ENCODE peak calls at places on chromosomes 16 and 17, in six cellular contexts. One of them, this sample, is unnamed.

GRCh38 chr17:62135742-62136141 is 70.7 kb upstream of the MED13 start:
- DNase-seq in HFFc6: no peak
- DNase-seq in glutamatergic neuron: no peak
- DNase-seq in BE2C: no peak
- DNase-seq in osteocyte: no peak
- DNase-seq in heart left ventricle: no peak
- DNase-seq in this sample: no peak

GRCh38 chr17:34556384-34556783 is 23.0 kb upstream of the TMEM132E start:
- DNase-seq in HFFc6: no peak
- DNase-seq in glutamatergic neuron: no peak
- DNase-seq in BE2C: no peak
- DNase-seq in osteocyte: no peak
- DNase-seq in heart left ventricle: no peak
- DNase-seq in this sample: peak

GRCh38 chr16:84509032-84509950 is 4.8 kb upstream of the MEAK7 start:
- DNase-seq in HFFc6: no peak
- DNase-seq in glutamatergic neuron: no peak
- DNase-seq in BE2C: no peak
- DNase-seq in osteocyte: no peak
- DNase-seq in heart left ventricle: no peak
- DNase-seq in this sample: no peak

GRCh38 chr16:1839554-1839953 is 12.5 kb downstream of the FAHD1 start:
- DNase-seq in HFFc6: peak
- DNase-seq in glutamatergic neuron: no peak
- DNase-seq in BE2C: no peak
- DNase-seq in osteocyte: peak
- DNase-seq in heart left ventricle: no peak
- DNase-seq in this sample: no peak

GRCh38 chr17:48619821-48620496 is 4.9 kb upstream of the HOXB8 start:
- DNase-seq in HFFc6: no peak
- DNase-seq in glutamatergic neuron: no peak
- DNase-seq in BE2C: no peak
- DNase-seq in osteocyte: no peak
- DNase-seq in heart left ventricle: no peak
- DNase-seq in this sample: no peak

GRCh38 chr16:83727751-83728352 is 79.9 kb upstream of the HSBP1 start:
- DNase-seq in HFFc6: no peak
- DNase-seq in glutamatergic neuron: no peak
- DNase-seq in BE2C: no peak
- DNase-seq in osteocyte: no peak
- DNase-seq in heart left ventricle: no peak
- DNase-seq in this sample: no peak

GRCh38 chr16:14527411-14528044 is 102.5 kb downstream of the PARN start:
- DNase-seq in HFFc6: no peak
- DNase-seq in glutamatergic neuron: no peak
- DNase-seq in BE2C: no peak
- DNase-seq in osteocyte: no peak
- DNase-seq in heart left ventricle: no peak
- DNase-seq in this sample: no peak

GRCh38 chr16:68367034-68367433 is 56.2 kb downstream of the PRMT7 start:
- DNase-seq in HFFc6: peak
- DNase-seq in glutamatergic neuron: no peak
- DNase-seq in BE2C: peak
- DNase-seq in osteocyte: no peak
- DNase-seq in heart left ventricle: no peak
- DNase-seq in this sample: peak

GRCh38 chr17:82004485-82005455 is 17.9 kb downstream of the CENPX start:
- DNase-seq in HFFc6: no peak
- DNase-seq in glutamatergic neuron: peak
- DNase-seq in BE2C: no peak
- DNase-seq in osteocyte: no peak
- DNase-seq in heart left ventricle: no peak
- DNase-seq in this sample: no peak

GRCh38 chr16:78069913-78070312 is 29.5 kb upstream of the WWOX start:
- DNase-seq in HFFc6: no peak
- DNase-seq in glutamatergic neuron: no peak
- DNase-seq in BE2C: no peak
- DNase-seq in osteocyte: no peak
- DNase-seq in heart left ventricle: no peak
- DNase-seq in this sample: no peak

GRCh38 chr16:12589676-12590075 is 214.0 kb downstream of the CPPED1 start:
- DNase-seq in HFFc6: no peak
- DNase-seq in glutamatergic neuron: no peak
- DNase-seq in BE2C: no peak
- DNase-seq in osteocyte: no peak
- DNase-seq in heart left ventricle: no peak
- DNase-seq in this sample: no peak

GRCh38 chr17:49939318-49939717 is 29.7 kb upstream of the DLX4 start:
- DNase-seq in HFFc6: no peak
- DNase-seq in glutamatergic neuron: no peak
- DNase-seq in BE2C: no peak
- DNase-seq in osteocyte: no peak
- DNase-seq in heart left ventricle: no peak
- DNase-seq in this sample: no peak

GRCh38 chr16:3127745-3128144 is 7.1 kb upstream of the ZNF213 start:
- DNase-seq in HFFc6: no peak
- DNase-seq in glutamatergic neuron: no peak
- DNase-seq in BE2C: no peak
- DNase-seq in osteocyte: no peak
- DNase-seq in heart left ventricle: no peak
- DNase-seq in this sample: peak

GRCh38 chr17:81844327-81844851 is 9.5 kb upstream of the PPP1R27 start:
- DNase-seq in HFFc6: no peak
- DNase-seq in glutamatergic neuron: no peak
- DNase-seq in BE2C: no peak
- DNase-seq in osteocyte: peak
- DNase-seq in heart left ventricle: no peak
- DNase-seq in this sample: no peak

GRCh38 chr17:45341389-45342158 is 24.8 kb upstream of the MAP3K14 start:
- DNase-seq in HFFc6: peak
- DNase-seq in glutamatergic neuron: peak
- DNase-seq in BE2C: peak
- DNase-seq in osteocyte: peak
- DNase-seq in heart left ventricle: peak
- DNase-seq in this sample: peak

GRCh38 chr17:49850772-49851386 is 3.0 kb upstream of the TAC4 start:
- DNase-seq in HFFc6: no peak
- DNase-seq in glutamatergic neuron: no peak
- DNase-seq in BE2C: no peak
- DNase-seq in osteocyte: no peak
- DNase-seq in heart left ventricle: peak
- DNase-seq in this sample: no peak

GRCh38 chr17:79338589-79338988 is 264.0 kb downstream of the ENGASE start:
- DNase-seq in HFFc6: peak
- DNase-seq in glutamatergic neuron: no peak
- DNase-seq in BE2C: no peak
- DNase-seq in osteocyte: no peak
- DNase-seq in heart left ventricle: no peak
- DNase-seq in this sample: peak

GRCh38 chr16:75761111-75761510 is 34.8 kb upstream of the CPHXL start:
- DNase-seq in HFFc6: peak
- DNase-seq in glutamatergic neuron: no peak
- DNase-seq in BE2C: no peak
- DNase-seq in osteocyte: no peak
- DNase-seq in heart left ventricle: no peak
- DNase-seq in this sample: no peak

GRCh38 chr16:12124742-12125141 is 148.2 kb downstream of the SNX29 start:
- DNase-seq in HFFc6: no peak
- DNase-seq in glutamatergic neuron: no peak
- DNase-seq in BE2C: no peak
- DNase-seq in osteocyte: no peak
- DNase-seq in heart left ventricle: no peak
- DNase-seq in this sample: no peak

GRCh38 chr16:90019543-90020259 is 445 bp upstream of the DBNDD1 start:
- DNase-seq in HFFc6: peak
- DNase-seq in glutamatergic neuron: peak
- DNase-seq in BE2C: peak
- DNase-seq in osteocyte: no peak
- DNase-seq in heart left ventricle: no peak
- DNase-seq in this sample: peak

GRCh38 chr17:6893382-6894205 is 62.1 kb upstream of the TEKT1 start:
- DNase-seq in HFFc6: no peak
- DNase-seq in glutamatergic neuron: no peak
- DNase-seq in BE2C: no peak
- DNase-seq in osteocyte: no peak
- DNase-seq in heart left ventricle: no peak
- DNase-seq in this sample: no peak

DNA sequence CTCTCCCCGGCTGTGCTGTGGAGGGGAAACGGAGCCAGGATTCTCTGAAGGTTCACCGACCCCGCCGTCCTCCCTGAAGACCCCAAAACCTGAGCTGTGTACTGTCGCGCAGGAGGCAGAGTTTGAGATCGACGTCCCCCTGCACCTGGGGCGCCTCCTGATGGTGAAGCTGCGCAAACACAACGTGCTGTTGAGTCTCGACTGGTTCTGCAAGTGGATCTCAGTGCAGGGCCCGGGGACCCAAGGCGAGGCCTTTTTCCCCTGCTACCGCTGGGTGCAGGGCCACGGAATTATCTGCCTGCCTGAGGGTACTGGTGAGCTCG is 62.6 kb upstream of the TEKT1 start:
- DNase-seq in HFFc6: no peak
- DNase-seq in glutamatergic neuron: peak
- DNase-seq in BE2C: no peak
- DNase-seq in osteocyte: no peak
- DNase-seq in heart left ventricle: no peak
- DNase-seq in this sample: peak
- TF ChIP-seq CTCF in HFFc6: peak
- TF ChIP-seq CTCF in glutamatergic neuron: peak
- TF ChIP-seq CTCF in BE2C: peak
- TF ChIP-seq CTCF in osteocyte: no peak
- TF ChIP-seq CTCF in heart left ventricle: peak
- TF ChIP-seq CTCF in this sample: peak

GRCh38 chr17:51435641-51436091 is 175.3 kb downstream of the UTP18 start:
- DNase-seq in HFFc6: no peak
- DNase-seq in glutamatergic neuron: peak
- DNase-seq in BE2C: peak
- DNase-seq in osteocyte: peak
- DNase-seq in heart left ventricle: no peak
- DNase-seq in this sample: peak
- TF ChIP-seq CTCF in HFFc6: peak
- TF ChIP-seq CTCF in glutamatergic neuron: peak
- TF ChIP-seq CTCF in BE2C: peak
- TF ChIP-seq CTCF in osteocyte: peak
- TF ChIP-seq CTCF in heart left ventricle: peak
- TF ChIP-seq CTCF in this sample: peak

GRCh38 chr16:57755726-57756423 is 20.3 kb downstream of the KATNB1 start:
- DNase-seq in HFFc6: no peak
- DNase-seq in glutamatergic neuron: no peak
- DNase-seq in BE2C: peak
- DNase-seq in osteocyte: no peak
- DNase-seq in heart left ventricle: peak
- DNase-seq in this sample: no peak

GRCh38 chr16:57754354-57755060 is 18.9 kb downstream of the KATNB1 start:
- DNase-seq in HFFc6: no peak
- DNase-seq in glutamatergic neuron: no peak
- DNase-seq in BE2C: no peak
- DNase-seq in osteocyte: no peak
- DNase-seq in heart left ventricle: peak
- DNase-seq in this sample: no peak

GRCh38 chr16:57756424-57757325 is 21.1 kb downstream of the KATNB1 start:
- DNase-seq in HFFc6: no peak
- DNase-seq in glutamatergic neuron: no peak
- DNase-seq in BE2C: peak
- DNase-seq in osteocyte: no peak
- DNase-seq in heart left ventricle: no peak
- DNase-seq in this sample: no peak

GRCh38 chr16:57753448-57754353 is 18.1 kb downstream of the KATNB1 start:
- DNase-seq in HFFc6: no peak
- DNase-seq in glutamatergic neuron: no peak
- DNase-seq in BE2C: peak
- DNase-seq in osteocyte: no peak
- DNase-seq in heart left ventricle: peak
- DNase-seq in this sample: no peak

DNA sequence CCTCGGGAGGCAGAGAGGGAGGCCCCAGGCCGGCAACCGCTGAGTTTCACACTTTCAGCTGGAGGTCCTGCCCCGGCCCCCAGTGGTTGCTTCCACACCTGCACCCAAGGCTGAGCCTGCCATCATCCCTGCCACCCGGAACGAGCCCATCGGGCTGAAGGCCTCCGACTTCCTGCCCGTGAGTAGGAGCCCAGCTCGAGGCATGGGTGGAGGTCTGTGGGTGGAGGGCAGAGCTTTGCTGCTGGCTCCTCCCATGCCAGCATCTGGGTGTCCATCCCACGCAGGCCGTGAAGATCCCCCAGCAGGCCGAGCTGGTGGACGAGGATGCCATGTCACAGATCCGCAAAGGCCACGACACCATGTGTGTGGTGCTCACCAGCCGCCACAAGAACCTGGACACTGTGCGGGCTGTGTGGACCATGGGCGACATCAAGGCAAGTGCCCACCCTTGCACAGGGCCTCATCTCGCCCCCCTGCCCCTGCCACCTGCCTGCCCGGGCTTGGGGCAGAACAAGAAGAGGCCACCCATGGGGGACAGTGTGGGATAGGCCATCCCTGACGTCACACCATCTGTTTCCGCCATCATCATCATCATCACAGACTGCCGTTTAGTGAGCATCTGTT is 19.6 kb downstream of the KATNB1 start:
- DNase-seq in HFFc6: no peak
- DNase-seq in glutamatergic neuron: no peak
- DNase-seq in BE2C: peak
- DNase-seq in osteocyte: no peak
- DNase-seq in heart left ventricle: peak
- DNase-seq in this sample: no peak
- TF ChIP-seq CTCF in HFFc6: peak
- TF ChIP-seq CTCF in glutamatergic neuron: peak
- TF ChIP-seq CTCF in BE2C: no peak
- TF ChIP-seq CTCF in osteocyte: no peak
- TF ChIP-seq CTCF in heart left ventricle: no peak
- TF ChIP-seq CTCF in this sample: no peak

DNA sequence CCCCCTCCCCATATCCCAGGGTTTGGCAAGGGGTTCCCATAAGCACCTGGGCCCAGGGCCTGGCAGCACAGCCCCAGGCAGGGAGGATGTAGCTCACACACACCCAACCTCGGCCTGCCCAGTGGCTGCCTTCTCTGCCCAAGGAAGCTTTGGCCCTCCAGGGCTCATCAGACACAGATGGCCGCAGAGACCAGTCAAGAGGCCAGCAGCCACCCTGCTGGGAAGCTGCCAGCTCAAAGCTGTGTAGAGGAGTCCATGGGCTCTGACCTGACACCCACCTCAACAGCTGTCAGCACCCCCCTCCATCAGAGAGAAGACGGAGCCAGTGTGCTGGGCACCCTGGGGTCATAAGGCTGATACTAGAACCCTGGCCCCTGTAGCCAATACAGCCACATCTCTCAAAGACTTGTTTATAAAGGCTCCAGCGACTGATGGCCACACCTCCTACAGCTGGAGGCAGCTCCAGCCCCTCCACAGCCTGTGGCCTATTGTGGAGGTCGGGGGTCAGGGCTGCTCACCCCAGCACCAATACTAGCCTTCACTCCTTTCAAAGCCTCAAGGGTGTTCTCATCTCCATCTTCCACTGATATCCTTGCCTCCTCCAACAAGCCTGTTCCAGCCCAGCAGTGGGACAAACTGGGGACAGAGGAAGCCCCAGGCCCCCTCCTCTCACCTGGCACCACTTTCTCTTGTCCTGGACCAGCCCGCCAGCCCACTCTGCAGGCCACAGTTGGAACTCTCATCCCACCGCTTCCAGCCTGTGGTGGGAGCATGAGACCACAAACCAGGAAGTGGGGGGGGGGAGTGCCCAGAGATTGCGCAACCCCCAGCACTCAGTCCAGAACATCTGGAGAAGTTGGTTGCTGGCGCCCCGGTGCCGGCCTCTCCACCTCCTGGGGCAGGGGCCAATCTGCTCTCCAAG is 2.2 kb upstream of the MPG start:
- DNase-seq in HFFc6: peak
- DNase-seq in glutamatergic neuron: no peak
- DNase-seq in BE2C: no peak
- DNase-seq in osteocyte: no peak
- DNase-seq in heart left ventricle: peak
- DNase-seq in this sample: peak
- TF ChIP-seq CTCF in HFFc6: peak
- TF ChIP-seq CTCF in glutamatergic neuron: no peak
- TF ChIP-seq CTCF in BE2C: no peak
- TF ChIP-seq CTCF in osteocyte: peak
- TF ChIP-seq CTCF in heart left ventricle: peak
- TF ChIP-seq CTCF in this sample: no peak

This sample was measured in bronchial epithelial cell.